ENCODE peak calls at places on chromosomes 12 and 14, in six cellular contexts. P, N, U, V, O and L are unnamed samples. For H3K36me3, the result is how much of the 10 kb centered on the place peaks cover.

GRCh38 chr14:56117765-56118610 is at the start of gene PELI2:
- DNase-seq in O (peak), N (peak), P (peak), V (no peak), U (peak), L (peak)

GRCh38 chr12:75481774-75482173 is 1.2 kb downstream of the GLIPR1 start:
- DNase-seq in O (no peak), N (no peak), V (no peak), P (no peak), U (no peak), L (no peak)

GRCh38 chr12:116385486-116386217 is 108.2 kb upstream of the MED13L start:
- DNase-seq in N (no peak), P (no peak), V (no peak), U (no peak), O (no peak), L (no peak)

GRCh38 chr14:37988472-37988871 is 219.2 kb upstream of the SSTR1 start:
- DNase-seq in P (no peak), O (no peak), V (no peak), N (no peak), U (no peak), L (no peak)

GRCh38 chr14:100076630-100077029 is 11.4 kb downstream of the EVL start:
- DNase-seq in N (peak), O (no peak), V (no peak), P (peak), U (no peak), L (no peak)

GRCh38 chr12:116222358-116222757 is 55.1 kb downstream of the MED13L start:
- DNase-seq in O (peak), P (peak), V (peak), N (peak), U (no peak), L (peak)

GRCh38 chr14:54681819-54682261 is 114.9 kb downstream of the SAMD4A start:
- DNase-seq in N (no peak), O (no peak), U (no peak), V (no peak), P (no peak), L (no peak)

GRCh38 chr14:48251290-48251689 is 575.9 kb upstream of the MDGA2 start:
- DNase-seq in O (no peak), U (no peak), P (no peak), V (no peak), N (no peak), L (no peak)

GRCh38 chr12:86091676-86092075 is 164.5 kb downstream of the MGAT4C start:
- DNase-seq in P (no peak), O (no peak), N (no peak), U (no peak), V (no peak), L (no peak)

GRCh38 chr12:109606261-109607028 is 32.9 kb downstream of the MVK start:
- DNase-seq in N (no peak), O (no peak), V (no peak), U (no peak), P (no peak), L (no peak)

GRCh38 chr12:31629756-31630732 is 29.4 kb upstream of the ETFBKMT start:
- DNase-seq in U (no peak), N (no peak), P (no peak), O (peak), V (no peak), L (peak)

GRCh38 chr14:39015360-39015961 is 87.6 kb downstream of the SEC23A start:
- DNase-seq in N (no peak), U (no peak), O (no peak), V (no peak), P (peak), L (no peak)

GRCh38 chr14:69880051-69880487 is 853 bp downstream of the SMOC1 start:
- DNase-seq in N (no peak), U (no peak), P (no peak), V (no peak), O (no peak), L (no peak)

GRCh38 chr12:41254546-41254945 is 66.4 kb downstream of the PDZRN4 start:
- DNase-seq in P (no peak), N (no peak), O (no peak), V (no peak), U (no peak), L (no peak)

GRCh38 chr14:63877594-63877993 is 24.8 kb downstream of the SYNE2 start:
- DNase-seq in O (no peak), U (no peak), P (no peak), N (no peak), V (no peak), L (no peak)

GRCh38 chr12:80218925-80219714 is 119.8 kb downstream of the OTOGL start:
- DNase-seq in P (no peak), U (no peak), N (no peak), V (no peak), O (no peak), L (no peak)

GRCh38 chr12:48985475-48985897 is 7.4 kb downstream of the WNT1 start:
- DNase-seq in P (no peak), U (no peak), V (peak), O (no peak), N (no peak), L (no peak)

GRCh38 chr12:47860279-47860841 is 40.7 kb upstream of the HDAC7 start:
- DNase-seq in V (no peak), N (no peak), U (no peak), O (no peak), P (no peak), L (no peak)

GRCh38 chr14:50830932-50831703 is at the start of gene NIN:
- DNase-seq in P (peak), N (peak), V (peak), O (peak), U (peak), L (peak)

GRCh38 chr14:59325906-59326305 is 137.4 kb downstream of the DAAM1 start:
- DNase-seq in O (no peak), V (no peak), P (no peak), N (no peak), U (no peak), L (no peak)

GRCh38 chr12:12505544-12506501 is 56.8 kb downstream of the DUSP16 start:
- DNase-seq in U (no peak), V (no peak), N (no peak), O (no peak), P (no peak), L (no peak)

GRCh38 chr12:49791700-49792099 is 36.5 kb downstream of the NCKAP5L start:
- DNase-seq in N (no peak), P (no peak), O (no peak), U (no peak), V (no peak), L (no peak)

GRCh38 chr14:76181546-76181945 is 29.8 kb downstream of the GPATCH2L start:
- DNase-seq in N (no peak), U (no peak), O (no peak), P (peak), V (no peak), L (no peak)
- TF ChIP-seq CTCF in N (no peak), U (no peak), O (no peak), P (peak), V (peak), L (no peak)

DNA sequence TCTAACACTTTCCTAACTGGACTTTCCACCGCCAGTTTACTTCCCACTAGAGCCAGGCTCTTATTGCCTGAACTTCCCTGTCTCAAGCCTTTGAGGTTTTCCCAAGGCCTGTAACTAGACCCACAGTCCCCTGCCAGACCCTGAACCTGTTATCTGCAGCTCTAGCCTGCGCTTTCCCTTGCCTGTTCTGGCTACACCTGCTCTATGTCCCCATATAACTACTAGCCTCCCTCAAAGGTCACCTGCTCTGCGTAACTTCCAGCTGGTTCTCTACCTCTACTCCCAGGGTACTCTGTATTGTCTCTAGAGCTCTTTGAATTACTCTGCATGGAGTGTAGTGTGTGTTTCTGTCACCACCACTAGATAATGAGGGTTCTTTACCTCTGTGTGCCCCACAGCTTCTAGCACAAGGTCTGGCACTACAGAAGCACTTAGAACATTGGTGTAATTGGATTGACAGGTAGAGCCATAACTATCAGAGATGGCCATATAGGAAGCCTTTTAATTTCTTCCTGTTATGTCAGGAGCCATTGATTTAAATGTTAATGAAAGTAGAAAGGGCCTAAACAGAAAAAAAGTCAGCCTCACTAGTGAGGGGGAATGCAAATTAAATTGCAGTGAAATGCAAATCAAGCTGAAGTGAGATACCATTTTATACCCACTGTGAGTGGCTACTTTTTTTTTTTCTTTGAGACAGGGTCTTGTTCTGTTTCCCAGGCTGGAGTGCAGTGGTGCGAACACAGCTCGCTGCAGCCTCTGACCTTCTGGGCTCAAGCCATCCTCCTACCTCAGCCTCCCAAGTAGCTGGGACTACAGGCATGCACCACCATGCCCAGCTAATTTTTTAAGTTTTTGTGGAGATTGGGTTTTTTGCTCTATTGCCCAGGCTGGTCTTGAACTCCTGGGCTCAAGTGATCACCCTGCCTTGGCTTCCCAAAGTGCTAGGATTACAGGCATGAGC is 47.8 kb downstream of the EID3 start:
- DNase-seq in O (no peak), U (no peak), P (no peak), N (no peak), V (no peak), L (no peak)
- H3K36me3 ChIP-seq in O (half or more), U (under half), P (half or more), N (under half), V (half or more), L (under half)

DNA sequence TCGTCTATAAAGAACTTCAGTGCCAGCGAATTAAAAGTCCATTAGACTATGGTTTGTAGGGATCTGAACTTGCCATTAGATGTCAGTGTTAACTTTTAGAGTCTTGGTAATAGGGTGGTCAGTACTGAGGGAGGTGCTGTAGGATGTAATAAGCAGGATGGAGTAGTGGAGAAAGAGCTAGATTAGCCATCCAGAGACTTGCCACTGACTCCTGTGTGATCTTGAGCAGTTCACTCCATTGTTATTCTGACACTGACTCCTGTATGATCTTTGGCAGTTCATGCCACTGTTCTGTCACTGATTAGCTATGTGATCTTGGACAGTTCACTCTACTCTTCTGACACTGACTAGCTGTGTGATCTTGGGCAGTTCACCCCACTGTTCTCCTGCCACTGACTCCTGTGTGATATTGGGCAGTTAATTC is 133.6 kb downstream of the TTLL5 start:
- DNase-seq in V (no peak), O (no peak), P (peak), N (no peak), U (no peak), L (no peak)
- TF ChIP-seq CTCF in V (peak), O (peak), P (peak), N (no peak), U (peak), L (no peak)

GRCh38 chr14:67798731-67799130 is 17.7 kb downstream of the ZFYVE26 start:
- DNase-seq in V (no peak), P (no peak), U (no peak), O (no peak), N (no peak), L (no peak)
- H3K36me3 ChIP-seq in V (half or more), P (under half), U (under half), O (half or more), N (half or more), L (under half)